ENCODE peak calls at places on chromosomes 11 and 22, in five cellular contexts. S, G, B, P and W are unnamed samples.

GRCh38 chr11:103619480-103619879 is 417.0 kb upstream of the DDI1 start:
- DNase-seq in S (no peak), G (no peak), B (peak), P (no peak), W (no peak)

GRCh38 chr22:24744638-24745037 is 29.9 kb downstream of the PIWIL3 start:
- DNase-seq in S (no peak), G (no peak), B (no peak), P (no peak), W (no peak)

GRCh38 chr22:36588285-36588684 is 59.3 kb upstream of the EIF3D start:
- DNase-seq in S (no peak), G (no peak), B (no peak), P (no peak), W (no peak)

GRCh38 chr11:76151561-76152085 is 54.7 kb downstream of the WNT11 start:
- DNase-seq in S (no peak), G (no peak), B (peak), P (no peak), W (no peak)

GRCh38 chr11:2434506-2435255 is 9.6 kb downstream of the TRPM5 start:
- DNase-seq in S (no peak), G (no peak), B (no peak), P (no peak), W (no peak)

GRCh38 chr11:15104166-15104565 is 10.6 kb upstream of the INSC start:
- DNase-seq in S (peak), G (peak), B (no peak), P (no peak), W (no peak)

GRCh38 chr11:27861706-27862430 is 161.6 kb upstream of the BDNF start:
- DNase-seq in S (peak), G (peak), B (no peak), P (no peak), W (no peak)

GRCh38 chr22:26416670-26417270 is 12.3 kb upstream of the ASPHD2 start:
- DNase-seq in S (peak), G (peak), B (no peak), P (no peak), W (no peak)